ENCODE peak calls at places on chromosomes 7 and 10, in four cellular contexts. One of them, this sample, is unnamed.

GRCh38 chr7:88402529-88402928 is 95.8 kb upstream of the STEAP4 start:
- DNase-seq in lower leg skin: no peak
- DNase-seq in H1: no peak
- DNase-seq in spleen: no peak
- DNase-seq in this sample: no peak

GRCh38 chr7:5423844-5424688 is 432 bp upstream of the TNRC18 start:
- DNase-seq in H1: peak
- DNase-seq in spleen: peak
- DNase-seq in lower leg skin: peak
- DNase-seq in this sample: no peak

GRCh38 chr10:53598914-53599313 is 826.3 kb upstream of the MBL2 start:
- DNase-seq in H1: no peak
- DNase-seq in spleen: no peak
- DNase-seq in lower leg skin: no peak
- DNase-seq in this sample: no peak

GRCh38 chr7:140605337-140605736 is 35.3 kb downstream of the DENND2A start:
- DNase-seq in lower leg skin: no peak
- DNase-seq in spleen: no peak
- DNase-seq in H1: no peak
- DNase-seq in this sample: no peak

GRCh38 chr7:117872565-117873055 is 631 bp downstream of the CTTNBP2 start:
- DNase-seq in lower leg skin: peak
- DNase-seq in spleen: no peak
- DNase-seq in H1: peak
- DNase-seq in this sample: no peak

GRCh38 chr7:26919906-26920530 is 55.6 kb upstream of the SKAP2 start:
- DNase-seq in spleen: no peak
- DNase-seq in lower leg skin: no peak
- DNase-seq in H1: no peak
- DNase-seq in this sample: no peak

GRCh38 chr10:132346806-132347205 is 14.8 kb downstream of the LRRC27 start:
- DNase-seq in lower leg skin: no peak
- DNase-seq in spleen: peak
- DNase-seq in H1: no peak
- DNase-seq in this sample: no peak

GRCh38 chr7:13981070-13981469 is 8.4 kb downstream of the ETV1 start:
- DNase-seq in spleen: no peak
- DNase-seq in H1: no peak
- DNase-seq in lower leg skin: no peak
- DNase-seq in this sample: no peak

GRCh38 chr7:106057204-106057961 is 54.7 kb downstream of the SYPL1 start:
- DNase-seq in H1: no peak
- DNase-seq in lower leg skin: no peak
- DNase-seq in spleen: peak
- DNase-seq in this sample: no peak

GRCh38 chr7:106059556-106059955 is 52.6 kb downstream of the SYPL1 start:
- DNase-seq in H1: no peak
- DNase-seq in lower leg skin: no peak
- DNase-seq in spleen: no peak
- DNase-seq in this sample: no peak

GRCh38 chr7:106056513-106057203 is 55.5 kb downstream of the SYPL1 start:
- DNase-seq in spleen: peak
- DNase-seq in H1: peak
- DNase-seq in lower leg skin: peak
- DNase-seq in this sample: no peak

GRCh38 chr7:106058925-106059324 is 53.2 kb downstream of the SYPL1 start:
- DNase-seq in lower leg skin: no peak
- DNase-seq in H1: no peak
- DNase-seq in spleen: no peak
- DNase-seq in this sample: no peak

DNA sequence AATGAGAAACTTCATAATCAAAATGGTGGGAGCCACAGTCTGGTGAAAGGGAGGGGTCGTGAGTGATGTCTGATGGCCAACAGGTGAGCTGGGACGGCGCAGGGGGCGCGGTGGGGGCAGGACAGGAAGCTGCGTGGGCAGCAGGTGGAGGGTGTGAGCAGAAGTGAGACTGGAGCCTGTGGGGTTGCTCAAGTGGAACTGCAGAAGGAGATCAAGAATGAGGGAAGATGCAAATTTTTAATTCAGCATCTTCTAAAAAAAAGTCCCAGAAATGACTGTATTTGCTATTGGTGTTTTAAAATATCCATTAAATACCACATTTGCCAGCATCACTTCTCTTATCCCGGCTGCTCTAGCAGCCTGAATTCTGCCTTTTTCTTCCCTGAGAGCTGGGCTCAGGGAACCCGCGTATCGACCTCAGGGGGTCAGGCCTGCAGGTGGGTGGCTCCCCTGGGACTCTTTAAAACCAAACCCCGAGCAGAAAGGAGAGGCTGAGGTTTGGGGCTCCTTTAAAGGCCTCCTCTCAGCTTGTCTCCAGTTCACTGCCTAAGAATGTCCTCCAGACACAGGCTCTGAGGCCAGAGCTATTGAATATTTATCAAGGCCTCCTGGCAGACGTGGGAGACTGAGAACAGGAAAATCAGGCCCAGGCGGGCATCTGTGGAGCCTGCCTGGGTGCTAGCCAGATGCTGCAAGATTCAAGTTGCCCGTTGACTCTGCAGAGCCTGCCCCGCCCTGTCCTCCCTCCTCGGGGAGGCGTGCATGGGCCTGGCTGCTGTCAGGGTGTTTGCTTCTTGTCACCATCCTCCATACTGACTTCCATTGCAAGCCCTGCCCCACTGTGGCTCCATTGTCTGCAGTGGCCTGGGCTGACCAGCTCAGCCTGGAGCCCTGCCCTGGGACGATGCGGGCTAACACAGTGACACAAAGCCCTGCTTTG is 53.9 kb downstream of the SYPL1 start:
- DNase-seq in spleen: peak
- DNase-seq in lower leg skin: peak
- DNase-seq in H1: no peak
- DNase-seq in this sample: no peak
- TF ChIP-seq POLR2A in spleen: no peak
- TF ChIP-seq POLR2A in lower leg skin: no peak
- TF ChIP-seq POLR2A in H1: no peak
- TF ChIP-seq POLR2A in this sample: no peak

GRCh38 chr7:1028775-1029636 is 15.3 kb upstream of the GPR146 start:
- DNase-seq in spleen: peak
- DNase-seq in H1: no peak
- DNase-seq in lower leg skin: peak
- DNase-seq in this sample: no peak
- TF ChIP-seq POLR2A in spleen: no peak
- TF ChIP-seq POLR2A in H1: no peak
- TF ChIP-seq POLR2A in lower leg skin: no peak
- TF ChIP-seq POLR2A in this sample: no peak

GRCh38 chr10:46523119-46523880 is 33.2 kb downstream of the GPRIN2 start:
- DNase-seq in lower leg skin: peak
- DNase-seq in H1: no peak
- DNase-seq in spleen: peak
- DNase-seq in this sample: no peak
- TF ChIP-seq POLR2A in lower leg skin: no peak
- TF ChIP-seq POLR2A in H1: no peak
- TF ChIP-seq POLR2A in spleen: no peak
- TF ChIP-seq POLR2A in this sample: no peak

DNA sequence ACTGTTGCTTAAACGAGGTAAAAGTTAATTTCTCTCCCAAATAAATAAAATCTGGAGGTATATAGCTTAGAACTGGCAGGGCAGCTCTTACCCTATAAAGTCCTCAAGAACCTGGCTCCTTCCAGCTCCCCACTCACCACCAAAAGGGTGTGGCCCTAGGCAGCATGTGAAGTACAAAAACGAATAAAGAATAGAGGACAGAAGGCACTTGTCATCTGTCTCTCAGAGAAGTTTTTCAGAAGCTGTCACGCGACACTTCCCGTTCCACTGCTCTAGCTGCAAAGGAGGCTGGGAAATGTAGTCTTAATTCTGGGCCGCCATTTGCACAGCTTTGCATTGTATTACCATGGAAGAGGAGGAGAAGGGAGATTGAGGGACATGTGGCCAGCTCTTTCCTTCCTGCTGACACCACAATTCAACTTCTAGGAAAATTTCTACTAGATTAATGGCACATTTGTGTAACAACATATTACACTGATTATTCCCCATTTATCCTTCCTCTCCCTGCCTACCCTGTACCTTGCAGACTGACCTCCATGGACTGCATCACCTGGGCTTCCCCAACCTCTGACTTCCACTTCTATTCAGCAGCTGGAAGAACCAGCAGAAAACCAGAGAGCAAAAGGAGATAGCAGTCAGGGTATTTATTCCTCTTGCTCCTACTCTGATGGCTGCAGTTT is 62.2 kb downstream of the CCDC71L start:
- DNase-seq in spleen: peak
- DNase-seq in lower leg skin: peak
- DNase-seq in H1: peak
- DNase-seq in this sample: no peak
- TF ChIP-seq POLR2A in spleen: no peak
- TF ChIP-seq POLR2A in lower leg skin: no peak
- TF ChIP-seq POLR2A in H1: no peak
- TF ChIP-seq POLR2A in this sample: no peak

GRCh38 chr7:156039194-156039593 is 226.9 kb upstream of the SHH start:
- DNase-seq in spleen: no peak
- DNase-seq in lower leg skin: no peak
- DNase-seq in H1: no peak
- DNase-seq in this sample: no peak

GRCh38 chr7:156041398-156041797 is 229.1 kb upstream of the SHH start:
- DNase-seq in spleen: no peak
- DNase-seq in H1: no peak
- DNase-seq in lower leg skin: no peak
- DNase-seq in this sample: no peak

GRCh38 chr7:156046031-156046560 is 233.8 kb upstream of the SHH start:
- DNase-seq in H1: no peak
- DNase-seq in lower leg skin: no peak
- DNase-seq in spleen: no peak
- DNase-seq in this sample: no peak

GRCh38 chr7:156039971-156040677 is 227.9 kb upstream of the SHH start:
- DNase-seq in spleen: no peak
- DNase-seq in H1: no peak
- DNase-seq in lower leg skin: no peak
- DNase-seq in this sample: no peak

DNA sequence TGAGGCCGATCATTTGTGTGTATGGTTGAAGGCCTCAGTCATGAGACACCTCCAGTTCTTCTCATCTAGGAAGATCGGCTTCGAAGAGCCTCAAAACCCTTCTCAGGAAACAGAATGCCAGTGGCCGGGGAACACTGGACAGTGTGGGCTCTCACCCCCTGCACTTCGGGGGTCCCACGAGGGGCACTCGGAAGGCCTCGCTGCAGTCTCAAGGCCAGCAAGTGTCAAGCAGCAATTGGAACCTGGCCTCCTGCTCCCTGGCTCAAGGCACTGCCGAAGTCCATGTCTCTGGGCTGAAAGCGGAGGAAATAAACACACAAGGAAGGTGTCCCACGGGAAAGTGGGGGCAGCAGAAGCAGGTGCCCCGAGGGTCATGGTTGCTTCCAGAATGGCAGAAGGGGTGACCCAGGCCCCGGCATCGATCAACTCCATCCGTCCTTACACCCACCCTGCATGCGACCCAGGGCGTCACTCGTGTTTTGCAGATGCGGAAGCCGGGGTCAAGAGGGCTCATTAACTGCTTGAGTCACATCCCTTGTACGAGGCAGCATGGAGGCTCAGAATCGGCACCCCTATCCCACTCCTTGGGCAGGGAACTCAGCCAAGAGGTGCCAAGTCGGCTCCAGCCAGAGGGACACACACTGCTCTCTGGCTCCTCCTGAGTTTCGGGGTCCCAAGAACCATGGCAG is 231.3 kb upstream of the SHH start:
- DNase-seq in spleen: no peak
- DNase-seq in lower leg skin: no peak
- DNase-seq in H1: no peak
- DNase-seq in this sample: no peak
- TF ChIP-seq POLR2A in spleen: no peak
- TF ChIP-seq POLR2A in lower leg skin: no peak
- TF ChIP-seq POLR2A in H1: no peak
- TF ChIP-seq POLR2A in this sample: no peak

GRCh38 chr7:28410628-28411578 is 1.4 kb upstream of the CREB5 start:
- DNase-seq in H1: peak
- DNase-seq in spleen: no peak
- DNase-seq in lower leg skin: peak
- DNase-seq in this sample: no peak
- TF ChIP-seq POLR2A in H1: no peak
- TF ChIP-seq POLR2A in spleen: no peak
- TF ChIP-seq POLR2A in lower leg skin: no peak
- TF ChIP-seq POLR2A in this sample: no peak

GRCh38 chr7:130921391-130922180 is 187.6 kb upstream of the KLF14 start:
- DNase-seq in lower leg skin: no peak
- DNase-seq in H1: peak
- DNase-seq in spleen: no peak
- DNase-seq in this sample: peak
- TF ChIP-seq POLR2A in lower leg skin: no peak
- TF ChIP-seq POLR2A in H1: no peak
- TF ChIP-seq POLR2A in spleen: no peak
- TF ChIP-seq POLR2A in this sample: no peak

DNA sequence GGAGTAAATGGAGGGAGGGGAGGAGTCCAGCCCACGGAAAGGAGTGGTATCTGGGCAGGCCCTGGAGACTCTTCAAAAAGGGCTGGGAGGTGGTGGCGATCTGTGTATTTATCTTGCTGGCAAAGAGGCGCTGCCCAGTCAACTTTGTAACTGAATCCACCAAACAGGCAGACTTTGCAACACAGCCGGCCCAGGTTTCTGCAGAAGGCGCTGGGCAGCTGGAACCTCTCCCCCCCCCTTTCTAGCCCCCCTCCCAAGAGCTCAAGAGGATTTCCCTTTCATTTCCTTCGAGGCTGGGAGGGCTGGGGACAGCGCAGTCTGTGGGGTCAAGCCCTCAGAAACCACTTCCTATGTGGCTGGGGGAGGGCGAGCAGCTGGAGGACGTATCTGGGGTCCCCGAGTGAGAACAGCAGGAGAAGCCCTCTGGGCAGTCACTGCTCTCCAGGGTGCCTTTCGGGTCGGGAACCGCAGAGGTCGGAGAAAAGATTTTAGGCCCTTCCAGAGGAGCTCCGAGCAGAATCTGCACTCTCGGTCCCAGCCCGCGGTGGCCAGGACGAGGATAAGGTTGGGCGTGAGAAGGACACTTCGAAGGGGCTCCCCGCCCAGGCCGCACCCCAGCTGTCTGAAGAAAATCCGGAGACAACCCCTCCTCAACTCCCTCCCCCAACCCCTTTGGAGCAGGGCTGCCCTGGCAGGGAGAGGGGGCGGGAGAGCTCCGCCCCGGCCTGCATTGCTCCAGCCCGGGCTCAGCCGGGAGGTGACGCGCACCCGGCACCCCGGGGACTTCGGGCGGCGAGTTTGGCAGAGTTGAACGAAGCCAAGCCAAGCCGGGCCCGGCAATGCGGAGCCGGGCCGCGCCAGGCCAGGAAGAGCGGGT is 943 bp downstream of the ZCCHC24 start:
- DNase-seq in lower leg skin: peak
- DNase-seq in H1: peak
- DNase-seq in spleen: peak
- DNase-seq in this sample: no peak
- TF ChIP-seq POLR2A in lower leg skin: no peak
- TF ChIP-seq POLR2A in H1: no peak
- TF ChIP-seq POLR2A in spleen: no peak
- TF ChIP-seq POLR2A in this sample: no peak